ENCODE peak calls at places on chromosome 16, in six cellular contexts. B is Caco-2, F is tibial artery, G is thoracic aorta, A is cardiac fibroblast, H is heart right ventricle. M is an unnamed sample.

GRCh38 chr16:81632392-81633146 is 146.5 kb upstream of the PLCG2 start:
- DNase-seq in B (no peak), G (no peak), F (peak), H (no peak), A (peak), M (no peak)

GRCh38 chr16:66337434-66338188 is 28.9 kb upstream of the CDH5 start:
- DNase-seq in G (no peak), A (no peak), B (no peak), H (no peak), F (no peak), M (no peak)

GRCh38 chr16:10938844-10939648 is 3.2 kb downstream of the DEXI start:
- DNase-seq in B (no peak), H (no peak), A (no peak), G (no peak), F (no peak), M (no peak)

GRCh38 chr16:49596699-49597291 is 223.2 kb downstream of the C16orf78 start:
- DNase-seq in B (no peak), H (no peak), G (no peak), A (no peak), F (peak), M (no peak)

GRCh38 chr16:55914383-55914782 is 39.2 kb upstream of the CES5A start:
- DNase-seq in F (no peak), G (no peak), B (no peak), A (no peak), H (no peak), M (no peak)

GRCh38 chr16:8677481-8677880 is 3.1 kb downstream of the ABAT start:
- DNase-seq in B (no peak), H (no peak), F (no peak), A (no peak), G (no peak), M (peak)

GRCh38 chr16:73125860-73126259 is 77.9 kb upstream of the ZFHX3 start:
- DNase-seq in G (no peak), A (peak), H (no peak), B (no peak), F (no peak), M (peak)

GRCh38 chr16:53948734-53949430 is 244.9 kb downstream of the FTO start:
- DNase-seq in G (no peak), H (no peak), A (no peak), B (no peak), F (no peak), M (no peak)

GRCh38 chr16:23333962-23334361 is 31.9 kb downstream of the SCNN1B start:
- DNase-seq in H (no peak), G (no peak), F (no peak), A (no peak), B (no peak), M (no peak)

GRCh38 chr16:2776500-2777139 is 460 bp downstream of the ELOB start:
- DNase-seq in F (no peak), G (no peak), B (no peak), A (no peak), H (no peak), M (no peak)

GRCh38 chr16:75761111-75761510 is 34.8 kb upstream of the CPHXL start:
- DNase-seq in G (no peak), F (no peak), A (peak), B (no peak), H (no peak), M (no peak)

GRCh38 chr16:84254080-84254479 is 14.3 kb upstream of the KCNG4 start:
- DNase-seq in H (no peak), A (no peak), F (no peak), B (no peak), G (no peak), M (no peak)

GRCh38 chr16:71883193-71883848 is 661 bp downstream of the ZNF821 start:
- DNase-seq in G (no peak), F (no peak), A (no peak), B (peak), H (peak), M (no peak)

GRCh38 chr16:50665128-50665878 is 15.8 kb downstream of the SNX20 start:
- DNase-seq in F (peak), G (no peak), B (peak), H (peak), A (peak), M (no peak)

GRCh38 chr16:49630783-49631182 is 225.1 kb downstream of the ZNF423 start:
- DNase-seq in B (no peak), G (no peak), H (no peak), A (no peak), F (peak), M (no peak)

GRCh38 chr16:4354512-4355409 is 3.6 kb upstream of the PAM16 start:
- DNase-seq in A (no peak), H (no peak), B (no peak), G (no peak), F (no peak), M (no peak)

GRCh38 chr16:84103678-84104077 is 13.1 kb downstream of the MBTPS1 start:
- DNase-seq in A (peak), G (no peak), F (no peak), H (no peak), B (no peak), M (no peak)

GRCh38 chr16:21704266-21704665 is 40.5 kb downstream of the OTOA start:
- DNase-seq in F (no peak), H (no peak), B (no peak), A (no peak), G (no peak), M (no peak)

GRCh38 chr16:68993885-68994284 is 111.6 kb upstream of the HAS3 start:
- DNase-seq in A (peak), B (peak), H (no peak), G (no peak), F (no peak), M (peak)

GRCh38 chr16:62033065-62033464 is 3.2 kb downstream of the CDH8 start:
- DNase-seq in H (no peak), G (no peak), F (no peak), A (no peak), B (no peak), M (no peak)

GRCh38 chr16:62035115-62036092 is 834 bp downstream of the CDH8 start:
- DNase-seq in A (no peak), H (no peak), B (no peak), G (no peak), F (peak), M (no peak)

GRCh38 chr16:62036101-62036806 is at the start of gene CDH8:
- DNase-seq in F (no peak), A (no peak), G (no peak), B (no peak), H (no peak), M (no peak)

GRCh38 chr16:62036807-62037135 is 533 bp upstream of the CDH8 start:
- DNase-seq in G (no peak), H (no peak), F (no peak), A (no peak), B (no peak), M (no peak)

GRCh38 chr16:62034236-62035114 is 1.8 kb downstream of the CDH8 start:
- DNase-seq in A (no peak), F (no peak), G (no peak), B (no peak), H (no peak), M (no peak)
- H3K4me3 ChIP-seq in A (no peak), F (peak), G (peak), B (no peak), H (peak), M (peak)

GRCh38 chr16:87062569-87063442 is 254.4 kb downstream of the C16orf95 start:
- DNase-seq in B (peak), H (peak), G (peak), A (peak), F (peak), M (no peak)
- TF ChIP-seq CTCF in B (peak), H (peak), G (peak), A (peak), F (peak), M (peak)

GRCh38 chr16:89607937-89608740 is 5.3 kb upstream of the DPEP1 start:
- DNase-seq in A (no peak), B (no peak), H (no peak), F (no peak), G (no peak), M (no peak)
- H3K4me3 ChIP-seq in A (no peak), B (no peak), H (no peak), F (no peak), G (no peak), M (no peak)

DNA sequence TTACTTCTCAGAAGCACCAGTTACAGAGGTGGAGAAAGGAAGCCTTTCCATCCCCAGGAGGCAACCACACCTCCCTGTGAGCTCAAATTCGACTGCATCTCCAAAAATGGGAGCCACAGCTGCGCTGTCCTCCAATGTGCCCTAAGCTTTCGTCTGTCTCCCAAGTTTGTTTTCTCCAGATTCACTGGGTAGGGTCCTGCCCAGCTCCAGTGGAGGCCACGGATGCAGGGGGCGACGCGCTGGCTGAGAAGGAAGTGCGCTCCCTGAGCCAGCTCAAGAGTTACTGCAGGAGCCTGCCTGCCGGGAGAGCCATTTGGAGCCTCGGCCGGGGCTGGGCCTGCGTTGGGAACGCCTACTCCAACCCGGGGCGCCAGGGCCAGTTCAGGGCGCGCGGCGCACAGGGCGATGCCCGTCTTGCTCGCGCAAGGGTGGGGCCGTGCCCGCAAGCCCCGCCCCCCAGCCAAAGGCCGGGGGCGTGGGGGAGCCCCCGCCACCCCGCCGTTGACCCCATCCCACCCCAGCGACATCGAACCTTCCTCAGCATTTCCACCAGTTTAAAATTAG is 19.5 kb downstream of the SIAH1 start:
- DNase-seq in B (peak), F (peak), G (peak), A (peak), H (peak), M (peak)
- TF ChIP-seq CTCF in B (no peak), F (no peak), G (no peak), A (peak), H (peak), M (peak)

GRCh38 chr16:67480833-67481560 is at the start of gene ATP6V0D1:
- DNase-seq in G (peak), B (peak), H (peak), F (peak), A (peak), M (peak)

GRCh38 chr16:67483150-67483549 is at the start of gene AGRP:
- DNase-seq in B (no peak), F (no peak), G (no peak), H (no peak), A (no peak), M (no peak)

GRCh38 chr16:67483731-67484525 is 581 bp upstream of the AGRP start:
- DNase-seq in H (no peak), B (no peak), G (no peak), A (no peak), F (no peak), M (no peak)

GRCh38 chr16:67481561-67482259 is 753 bp upstream of the ATP6V0D1 start:
- DNase-seq in G (no peak), A (peak), F (no peak), H (peak), B (no peak), M (no peak)

DNA sequence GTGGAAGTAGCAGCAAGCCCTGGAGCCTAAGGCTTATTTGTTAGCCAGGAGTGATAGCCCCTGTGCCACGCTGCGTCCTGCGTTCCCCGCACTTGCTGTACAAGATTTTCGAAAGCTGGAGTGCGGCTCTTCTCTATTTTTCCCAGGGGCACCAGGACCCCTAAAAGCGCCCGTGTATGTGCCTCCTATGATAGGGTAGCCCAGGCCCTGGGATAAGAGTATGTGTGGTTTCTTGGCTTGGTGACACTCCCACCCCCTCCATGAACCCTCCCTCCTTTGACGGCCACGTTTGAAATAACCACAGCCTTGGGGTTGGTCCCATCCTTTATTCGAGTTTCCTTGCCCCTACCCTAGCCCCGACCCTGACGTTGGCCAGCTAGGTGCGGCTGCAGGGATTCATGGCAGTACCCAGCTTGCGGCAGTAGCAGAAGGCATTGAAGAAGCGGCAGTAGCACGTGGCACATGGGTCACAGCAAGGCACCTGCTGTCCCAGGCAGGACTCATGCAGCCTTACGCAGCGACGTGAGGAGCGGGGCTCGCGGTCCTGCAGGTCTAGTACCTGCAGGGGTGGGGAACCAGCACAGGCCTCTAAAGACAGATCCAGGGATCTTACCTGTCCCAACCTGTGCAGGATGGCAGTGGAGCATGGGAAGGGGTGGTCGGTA is 955 bp downstream of the AGRP start:
- DNase-seq in G (no peak), B (no peak), A (no peak), F (no peak), H (no peak), M (no peak)
- H3K4me3 ChIP-seq in G (peak), B (peak), A (no peak), F (peak), H (peak), M (peak)

GRCh38 chr16:57084996-57085395 is 7.4 kb upstream of the CPNE2 start:
- DNase-seq in A (no peak), F (no peak), H (no peak), G (no peak), B (no peak), M (no peak)
- TF ChIP-seq CTCF in A (no peak), F (no peak), H (no peak), G (no peak), B (no peak), M (no peak)

DNA sequence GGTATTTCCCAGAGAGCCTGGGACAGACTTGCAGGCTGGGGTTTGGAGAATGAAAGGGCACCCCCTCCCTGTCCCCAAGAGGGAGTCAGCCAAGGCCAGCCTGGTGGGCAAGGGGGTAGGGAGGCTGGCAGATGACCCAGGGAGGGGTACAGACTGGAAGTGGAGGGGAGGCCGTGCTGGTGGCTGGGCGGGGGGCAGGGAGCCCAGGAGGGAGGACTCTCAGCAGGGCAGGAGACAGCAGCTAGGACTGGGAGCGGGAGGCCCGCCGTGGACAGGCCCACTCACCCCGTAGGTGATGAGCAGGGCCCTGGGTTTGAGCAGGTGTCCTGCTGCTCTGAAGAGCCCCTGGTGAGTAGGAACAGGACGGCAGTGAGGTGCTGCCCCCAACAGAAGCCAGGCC is 1.1 kb downstream of the METTL26 start:
- DNase-seq in B (no peak), A (no peak), F (no peak), H (peak), G (no peak), M (no peak)
- H3K4me3 ChIP-seq in B (peak), A (peak), F (peak), H (peak), G (peak), M (peak)

M was measured in AG04449.